ENCODE peak calls at places on chromosome 11, in nine cellular contexts. One of them, this sample, is unnamed.

GRCh38 chr11:69931060-69931910 is 112.1 kb upstream of the FGF3 start:
- DNase-seq in amniotic epithelial cell: no peak
- DNase-seq in pancreas: no peak
- DNase-seq in AG10803: no peak
- DNase-seq in C1 segment of cervical spinal cord: no peak
- DNase-seq in left lung: peak; percentile 33
- DNase-seq in heart left ventricle: peak; percentile 14
- DNase-seq in NCI-H510A treated with DMSO at 0.1 percent for 48 hours: no peak
- DNase-seq in spleen: peak; percentile 51
- DNase-seq in this sample: no peak

GRCh38 chr11:102473543-102473942 is 21.0 kb upstream of the TMEM123 start:
- DNase-seq in amniotic epithelial cell: no peak
- DNase-seq in pancreas: no peak
- DNase-seq in AG10803: no peak
- DNase-seq in C1 segment of cervical spinal cord: no peak
- DNase-seq in left lung: no peak
- DNase-seq in heart left ventricle: no peak
- DNase-seq in NCI-H510A treated with DMSO at 0.1 percent for 48 hours: no peak
- DNase-seq in spleen: no peak
- DNase-seq in this sample: no peak

GRCh38 chr11:37109205-37109585 is 511.2 kb upstream of the RAG2 start:
- DNase-seq in amniotic epithelial cell: peak; percentile 10
- DNase-seq in pancreas: no peak
- DNase-seq in AG10803: no peak
- DNase-seq in C1 segment of cervical spinal cord: no peak
- DNase-seq in left lung: no peak
- DNase-seq in heart left ventricle: no peak
- DNase-seq in NCI-H510A treated with DMSO at 0.1 percent for 48 hours: no peak
- DNase-seq in spleen: no peak
- DNase-seq in this sample: peak; percentile 42

GRCh38 chr11:2813141-2813908 is 72.2 kb downstream of the CDKN1C start:
- DNase-seq in amniotic epithelial cell: peak; percentile 89
- DNase-seq in pancreas: peak; percentile 20
- DNase-seq in AG10803: no peak
- DNase-seq in C1 segment of cervical spinal cord: no peak
- DNase-seq in left lung: peak; percentile 13
- DNase-seq in heart left ventricle: no peak
- DNase-seq in NCI-H510A treated with DMSO at 0.1 percent for 48 hours: no peak
- DNase-seq in spleen: peak; percentile 42
- DNase-seq in this sample: peak; percentile 44

GRCh38 chr11:62974848-62975522 is 9.8 kb downstream of the SLC22A6 start:
- DNase-seq in amniotic epithelial cell: no peak
- DNase-seq in pancreas: peak; percentile 83
- DNase-seq in AG10803: no peak
- DNase-seq in C1 segment of cervical spinal cord: no peak
- DNase-seq in left lung: no peak
- DNase-seq in heart left ventricle: peak; percentile 43
- DNase-seq in NCI-H510A treated with DMSO at 0.1 percent for 48 hours: peak; percentile 2
- DNase-seq in spleen: no peak
- DNase-seq in this sample: peak; percentile 3

GRCh38 chr11:128565881-128566280 is 21.5 kb downstream of the ETS1 start:
- DNase-seq in amniotic epithelial cell: peak; percentile 84
- DNase-seq in pancreas: no peak
- DNase-seq in AG10803: no peak
- DNase-seq in C1 segment of cervical spinal cord: no peak
- DNase-seq in left lung: no peak
- DNase-seq in heart left ventricle: no peak
- DNase-seq in NCI-H510A treated with DMSO at 0.1 percent for 48 hours: no peak
- DNase-seq in spleen: no peak
- DNase-seq in this sample: no peak

GRCh38 chr11:1296287-1296686 is 13.1 kb downstream of the TOLLIP start:
- DNase-seq in amniotic epithelial cell: no peak
- DNase-seq in pancreas: peak; percentile 33
- DNase-seq in AG10803: no peak
- DNase-seq in C1 segment of cervical spinal cord: no peak
- DNase-seq in left lung: no peak
- DNase-seq in heart left ventricle: peak; percentile 15
- DNase-seq in NCI-H510A treated with DMSO at 0.1 percent for 48 hours: no peak
- DNase-seq in spleen: peak; percentile 62
- DNase-seq in this sample: no peak

GRCh38 chr11:100098560-100098959 is 588.5 kb upstream of the ARHGAP42 start:
- DNase-seq in amniotic epithelial cell: peak; percentile 88
- DNase-seq in pancreas: no peak
- DNase-seq in AG10803: no peak
- DNase-seq in C1 segment of cervical spinal cord: no peak
- DNase-seq in left lung: no peak
- DNase-seq in heart left ventricle: no peak
- DNase-seq in NCI-H510A treated with DMSO at 0.1 percent for 48 hours: no peak
- DNase-seq in spleen: no peak
- DNase-seq in this sample: no peak

GRCh38 chr11:106152824-106153223 is 75.4 kb downstream of the AASDHPPT start:
- DNase-seq in amniotic epithelial cell: no peak
- DNase-seq in pancreas: no peak
- DNase-seq in AG10803: peak; percentile 5
- DNase-seq in C1 segment of cervical spinal cord: no peak
- DNase-seq in left lung: no peak
- DNase-seq in heart left ventricle: no peak
- DNase-seq in NCI-H510A treated with DMSO at 0.1 percent for 48 hours: no peak
- DNase-seq in spleen: no peak
- DNase-seq in this sample: peak; percentile 13

GRCh38 chr11:35236667-35237003 is 97.7 kb downstream of the CD44 start:
- DNase-seq in amniotic epithelial cell: peak; percentile 51
- DNase-seq in pancreas: no peak
- DNase-seq in AG10803: peak; percentile 83
- DNase-seq in C1 segment of cervical spinal cord: no peak
- DNase-seq in left lung: no peak
- DNase-seq in heart left ventricle: no peak
- DNase-seq in NCI-H510A treated with DMSO at 0.1 percent for 48 hours: no peak
- DNase-seq in spleen: no peak
- DNase-seq in this sample: peak; percentile 24

GRCh38 chr11:62477927-62478326 is 59.1 kb downstream of the SCGB1A1 start:
- DNase-seq in amniotic epithelial cell: no peak
- DNase-seq in pancreas: no peak
- DNase-seq in AG10803: no peak
- DNase-seq in C1 segment of cervical spinal cord: no peak
- DNase-seq in left lung: no peak
- DNase-seq in heart left ventricle: no peak
- DNase-seq in NCI-H510A treated with DMSO at 0.1 percent for 48 hours: no peak
- DNase-seq in spleen: no peak
- DNase-seq in this sample: no peak